ENCODE peak calls at places on chromosomes 11 and 22, in six cellular contexts. Y is natural killer cell, Q is fibroblast of lung, K is GM20000, L is cardiac fibroblast, D is cardiac muscle cell. X is an unnamed sample.

GRCh38 chr11:96168623-96169022 is 174.4 kb downstream of the MAML2 start:
- DNase-seq in Y (no peak), Q (peak; percentile 97), K (no peak), L (peak; percentile 97), D (peak; percentile 96), X (no peak)

GRCh38 chr11:134951305-134951700 is 539.3 kb upstream of the B3GAT1 start:
- DNase-seq in Y (no peak), Q (peak; percentile 67), K (no peak), L (peak; percentile 65), D (peak; percentile 69), X (no peak)

GRCh38 chr22:46373838-46374662 is 38.5 kb downstream of the TRMU start:
- DNase-seq in Y (peak; percentile 47), Q (no peak), K (no peak), L (no peak), D (no peak), X (no peak)

GRCh38 chr11:110249066-110249465 is 47.3 kb downstream of the RDX start:
- DNase-seq in Y (no peak), Q (peak; percentile 46), K (no peak), L (peak; percentile 26), D (peak; percentile 22), X (no peak)

GRCh38 chr11:7749456-7749855 is 43.2 kb upstream of the OVCH2 start:
- DNase-seq in Y (no peak), Q (no peak), K (no peak), L (peak; percentile 65), D (peak; percentile 0), X (no peak)

GRCh38 chr22:23268139-23268712 is 87.9 kb downstream of the BCR start:
- DNase-seq in Y (no peak), Q (no peak), K (no peak), L (no peak), D (no peak), X (no peak)

GRCh38 chr11:73323464-73323863 is 15.4 kb downstream of the ARHGEF17 start:
- DNase-seq in Y (no peak), Q (peak; percentile 67), K (no peak), L (peak; percentile 65), D (peak; percentile 88), X (peak; percentile 75)

GRCh38 chr22:44158766-44159165 is 22.0 kb upstream of the PARVG start:
- DNase-seq in Y (no peak), Q (no peak), K (no peak), L (no peak), D (no peak), X (no peak)

GRCh38 chr11:113666584-113666983 is 39.5 kb downstream of the TMPRSS5 start:
- DNase-seq in Y (no peak), Q (no peak), K (no peak), L (no peak), D (no peak), X (no peak)

GRCh38 chr11:74895340-74896116 is 53.4 kb downstream of the XRRA1 start:
- DNase-seq in Y (no peak), Q (no peak), K (no peak), L (no peak), D (no peak), X (no peak)

GRCh38 chr11:2708757-2709281 is 9.0 kb upstream of the KCNQ1OT1 start:
- DNase-seq in Y (no peak), Q (peak; percentile 70), K (no peak), L (no peak), D (peak; percentile 84), X (no peak)

GRCh38 chr11:76695133-76695532 is 24.6 kb upstream of the LRRC32 start:
- DNase-seq in Y (no peak), Q (no peak), K (no peak), L (no peak), D (no peak), X (no peak)

GRCh38 chr11:106840993-106841392 is 177.3 kb downstream of the GUCY1A2 start:
- DNase-seq in Y (no peak), Q (no peak), K (no peak), L (no peak), D (no peak), X (no peak)

GRCh38 chr11:7892751-7893356 is 38.2 kb downstream of the OR10A6 start:
- DNase-seq in Y (no peak), Q (peak; percentile 83), K (peak; percentile 65), L (peak; percentile 82), D (peak; percentile 76), X (no peak)

GRCh38 chr11:113372317-113372716 is 15.3 kb upstream of the ANKK1 start:
- DNase-seq in Y (no peak), Q (peak; percentile 12), K (no peak), L (no peak), D (peak; percentile 27), X (no peak)

GRCh38 chr11:73236879-73237278 is 18.8 kb downstream of the P2RY2 start:
- DNase-seq in Y (no peak), Q (peak; percentile 19), K (peak; percentile 82), L (peak; percentile 72), D (peak; percentile 49), X (no peak)

GRCh38 chr22:36409911-36410756 is 22.4 kb upstream of the MYH9 start:
- DNase-seq in Y (peak; percentile 67), Q (peak; percentile 50), K (peak; percentile 74), L (no peak), D (peak; percentile 83), X (peak; percentile 92)

GRCh38 chr11:64484308-64485061 is 106.5 kb upstream of the SLC22A12 start:
- DNase-seq in Y (no peak), Q (no peak), K (no peak), L (no peak), D (no peak), X (no peak)

GRCh38 chr11:64490562-64491216 is 100.3 kb upstream of the SLC22A12 start:
- DNase-seq in Y (no peak), Q (no peak), K (no peak), L (no peak), D (no peak), X (no peak)

GRCh38 chr11:64485077-64485476 is 105.9 kb upstream of the SLC22A12 start:
- DNase-seq in Y (no peak), Q (no peak), K (no peak), L (no peak), D (peak; percentile 6), X (no peak)

GRCh38 chr11:64492561-64492960 is 98.5 kb upstream of the SLC22A12 start:
- DNase-seq in Y (no peak), Q (no peak), K (no peak), L (no peak), D (no peak), X (no peak)

GRCh38 chr11:64489831-64490441 is 101.1 kb upstream of the SLC22A12 start:
- DNase-seq in Y (peak; percentile 37), Q (peak; percentile 27), K (peak; percentile 53), L (peak; percentile 44), D (peak; percentile 59), X (peak; percentile 38)
- TF ChIP-seq CTCF in Y (peak; percentile 50), Q (peak; percentile 30), K (peak; percentile 46), L (peak; percentile 76), D (peak; percentile 71), X (peak; percentile 53)

DNA sequence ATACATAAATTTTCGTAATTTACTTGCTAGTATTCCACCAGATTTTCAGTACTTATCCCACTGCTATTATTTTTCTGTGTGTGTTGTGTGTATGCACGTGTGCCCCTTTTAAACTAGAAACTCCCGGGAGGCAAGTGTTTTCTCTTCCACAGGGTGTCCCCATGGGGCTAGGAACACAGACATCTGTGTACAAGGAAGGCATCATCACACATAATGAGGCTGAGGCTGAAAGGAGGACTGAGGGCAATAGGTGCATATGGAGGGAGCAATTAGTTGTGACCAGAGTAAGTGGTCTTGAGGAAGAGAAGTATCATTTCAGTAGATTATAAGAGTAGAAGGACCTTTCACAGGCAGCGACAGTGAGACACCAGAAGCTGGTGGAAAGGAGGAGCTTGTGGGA is 2.1 kb upstream of the DPAGT1 start:
- DNase-seq in Y (no peak), Q (no peak), K (no peak), L (no peak), D (no peak), X (no peak)
- TF ChIP-seq CTCF in Y (no peak), Q (no peak), K (no peak), L (no peak), D (no peak), X (no peak)

GRCh38 chr11:103659138-103659734 is 377.2 kb upstream of the DDI1 start:
- DNase-seq in Y (no peak), Q (no peak), K (no peak), L (peak; percentile 49), D (peak; percentile 40), X (no peak)
- TF ChIP-seq CTCF in Y (no peak), Q (no peak), K (no peak), L (peak; percentile 48), D (peak; percentile 46), X (peak; percentile 32)

DNA sequence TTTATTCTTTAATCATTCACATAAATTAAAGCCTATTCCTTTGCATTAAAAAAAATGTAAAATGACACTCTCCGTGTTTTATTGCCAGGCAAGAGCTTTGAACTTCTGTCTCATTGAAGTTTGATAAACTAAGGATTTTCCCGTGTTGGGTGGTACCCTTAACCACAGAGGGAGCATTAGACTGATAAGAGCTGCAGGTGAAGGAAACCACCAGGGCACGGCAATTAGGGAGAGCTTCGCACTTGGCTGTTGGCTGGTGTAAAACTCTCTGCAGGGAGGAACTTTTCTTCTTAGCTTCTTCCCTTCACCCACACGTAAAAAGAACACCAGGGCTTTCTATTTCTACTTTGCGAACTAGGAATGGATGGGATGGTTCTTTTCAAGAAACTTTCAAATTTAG is 47.0 kb downstream of the CSTPP1 start:
- DNase-seq in Y (no peak), Q (no peak), K (no peak), L (no peak), D (no peak), X (no peak)
- TF ChIP-seq CTCF in Y (no peak), Q (no peak), K (no peak), L (no peak), D (no peak), X (no peak)

GRCh38 chr11:59259867-59260475 is 47.2 kb upstream of the MPEG1 start:
- DNase-seq in Y (no peak), Q (no peak), K (no peak), L (no peak), D (no peak), X (no peak)

GRCh38 chr11:59262419-59262818 is 49.7 kb upstream of the MPEG1 start:
- DNase-seq in Y (no peak), Q (no peak), K (no peak), L (no peak), D (no peak), X (no peak)

GRCh38 chr11:59255281-59255680 is 42.6 kb upstream of the MPEG1 start:
- DNase-seq in Y (no peak), Q (no peak), K (no peak), L (no peak), D (no peak), X (no peak)

GRCh38 chr11:59261150-59261549 is 48.4 kb upstream of the MPEG1 start:
- DNase-seq in Y (no peak), Q (no peak), K (no peak), L (no peak), D (no peak), X (no peak)

DNA sequence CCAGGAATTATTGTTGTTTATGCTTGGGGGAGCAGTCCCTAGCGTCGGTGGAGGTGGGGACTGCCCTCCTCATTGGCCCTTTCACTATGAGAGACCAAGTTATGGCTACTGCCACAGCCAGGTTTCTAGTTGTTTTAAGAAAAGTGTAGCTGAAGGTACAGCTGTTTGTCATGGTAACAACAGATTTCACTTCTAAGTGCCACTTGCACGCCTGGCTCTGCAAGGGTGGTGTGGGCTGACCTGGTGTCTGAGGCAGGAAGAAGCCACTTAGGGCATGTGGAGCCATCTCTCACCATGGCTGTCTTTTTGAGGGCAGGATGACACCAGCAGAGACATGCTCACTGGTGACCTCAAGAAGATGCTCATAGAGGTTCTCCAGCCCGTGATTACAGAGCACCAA is 46.3 kb upstream of the MPEG1 start:
- DNase-seq in Y (no peak), Q (no peak), K (no peak), L (no peak), D (no peak), X (no peak)
- TF ChIP-seq CTCF in Y (no peak), Q (no peak), K (no peak), L (no peak), D (no peak), X (no peak)

X was measured in mesothelial cell of epicardium.